ENCODE peak calls at places on chromosome 1, in five cellular contexts. I, L, S, D and V are unnamed samples.
A peak's percentile ranks its signal among the peaks of the same experiment; 100 is the strongest.

GRCh38 chr1:156698995-156699394 is 6.4 kb downstream of the CRABP2 start:
- DNase-seq in S (no peak), D (no peak), I (no peak), L (no peak), V (no peak)

GRCh38 chr1:41666991-41667631 is 182.6 kb upstream of the EDN2 start:
- DNase-seq in L (peak; percentile 32), D (peak; percentile 61), S (no peak), I (peak; percentile 29), V (peak; percentile 87)

GRCh38 chr1:54379481-54380284 is 26.5 kb downstream of the SSBP3 start:
- DNase-seq in L (no peak), D (no peak), I (no peak), S (peak; percentile 25), V (no peak)

GRCh38 chr1:59765036-59765730 is 49.6 kb upstream of the HOOK1 start:
- DNase-seq in S (no peak), L (no peak), D (no peak), I (no peak), V (no peak)

GRCh38 chr1:48003741-48004503 is 6.7 kb upstream of the TRABD2B start:
- DNase-seq in L (no peak), D (no peak), S (no peak), I (no peak), V (no peak)

GRCh38 chr1:212752256-212752933 is 39.2 kb downstream of the NSL1 start:
- DNase-seq in L (no peak), D (no peak), S (no peak), I (no peak), V (no peak)

GRCh38 chr1:207847116-207847515 is 63.8 kb downstream of the CD34 start:
- DNase-seq in S (no peak), I (no peak), L (no peak), D (no peak), V (no peak)

GRCh38 chr1:24409535-24409934 is 4.0 kb downstream of the STPG1 start:
- DNase-seq in D (no peak), I (no peak), L (no peak), S (no peak), V (no peak)

GRCh38 chr1:79100385-79100784 is 93.9 kb upstream of the ADGRL4 start:
- DNase-seq in I (no peak), S (no peak), D (no peak), L (no peak), V (no peak)

GRCh38 chr1:155982106-155982505 is 3.8 kb upstream of the ARHGEF2 start:
- DNase-seq in S (no peak), L (no peak), D (no peak), I (no peak), V (no peak)

GRCh38 chr1:117615474-117615873 is 9.6 kb downstream of the TENT5C start:
- DNase-seq in S (no peak), L (peak; percentile 28), D (no peak), I (no peak), V (peak; percentile 56)

GRCh38 chr1:240149488-240150094 is 57.9 kb downstream of the FMN2 start:
- DNase-seq in D (no peak), I (no peak), S (no peak), L (no peak), V (peak; percentile 9)

GRCh38 chr1:9312183-9312582 is 19.5 kb downstream of the SPSB1 start:
- DNase-seq in D (no peak), L (no peak), I (no peak), S (no peak), V (no peak)